ENCODE peak calls at places on chromosome 16, in six cellular contexts. O, P, M, C, L and X are unnamed samples.

GRCh38 chr16:30786115-30786935 is 680 bp downstream of the ZNF629 start:
- DNase-seq in L (no peak), M (peak; percentile 41), O (no peak), P (peak; percentile 77), C (peak; percentile 51), X (no peak)

GRCh38 chr16:14485131-14485551 is 144.9 kb downstream of the PARN start:
- DNase-seq in P (no peak), M (no peak), L (no peak), C (no peak), O (no peak), X (no peak)

GRCh38 chr16:89007371-89008249 is 30.6 kb upstream of the CBFA2T3 start:
- DNase-seq in M (no peak), O (no peak), P (peak; percentile 25), L (no peak), C (no peak), X (no peak)

GRCh38 chr16:80948886-80949502 is 57.7 kb downstream of the CMC2 start:
- DNase-seq in P (peak; percentile 73), L (peak; percentile 84), M (peak; percentile 60), C (peak; percentile 42), O (no peak), X (no peak)

GRCh38 chr16:66580605-66581209 is 1.4 kb downstream of the CMTM2 start:
- DNase-seq in M (no peak), P (no peak), C (no peak), L (no peak), O (no peak), X (peak; percentile 72)

GRCh38 chr16:69171325-69172095 is 15.5 kb upstream of the SNTB2 start:
- DNase-seq in M (no peak), O (no peak), L (no peak), P (no peak), C (no peak), X (no peak)

GRCh38 chr16:48575471-48576050 is 34.4 kb downstream of the N4BP1 start:
- DNase-seq in L (no peak), C (no peak), P (no peak), O (no peak), M (no peak), X (no peak)

GRCh38 chr16:61148930-61149329 is 887.3 kb downstream of the CDH8 start:
- DNase-seq in C (no peak), O (no peak), L (no peak), P (no peak), M (no peak), X (no peak)

GRCh38 chr16:4957720-4958509 is at the start of gene SEC14L5:
- DNase-seq in M (peak; percentile 98), P (peak; percentile 97), O (peak; percentile 89), L (peak; percentile 99), C (peak; percentile 100), X (peak; percentile 90)

GRCh38 chr16:10509534-10510025 is 70.8 kb downstream of the EMP2 start:
- DNase-seq in M (peak; percentile 28), C (peak; percentile 46), P (no peak), L (no peak), O (peak; percentile 62), X (peak; percentile 59)

GRCh38 chr16:11780988-11781680 is 15.9 kb downstream of the ZC3H7A start:
- DNase-seq in L (no peak), M (no peak), P (no peak), O (no peak), C (no peak), X (no peak)

GRCh38 chr16:87854053-87854906 is 15.0 kb downstream of the SLC7A5 start:
- DNase-seq in M (no peak), L (no peak), O (no peak), P (no peak), C (peak; percentile 59), X (no peak)

GRCh38 chr16:19179890-19180490 is 11.9 kb downstream of the SYT17 start:
- DNase-seq in P (peak; percentile 81), C (peak; percentile 65), L (peak; percentile 85), M (peak; percentile 70), O (peak; percentile 39), X (no peak)

GRCh38 chr16:86609115-86609514 is 30.8 kb downstream of the FOXL1 start:
- DNase-seq in M (no peak), O (no peak), C (no peak), L (no peak), P (no peak), X (peak; percentile 71)

GRCh38 chr16:86608301-86608747 is 30.0 kb downstream of the FOXL1 start:
- DNase-seq in M (no peak), P (no peak), O (no peak), C (no peak), L (no peak), X (no peak)

GRCh38 chr16:86602521-86602920 is 24.2 kb downstream of the FOXL1 start:
- DNase-seq in P (no peak), O (no peak), M (no peak), C (no peak), L (no peak), X (no peak)

GRCh38 chr16:86604436-86605220 is 26.3 kb downstream of the FOXL1 start:
- DNase-seq in M (no peak), L (no peak), C (no peak), P (no peak), O (no peak), X (no peak)

DNA sequence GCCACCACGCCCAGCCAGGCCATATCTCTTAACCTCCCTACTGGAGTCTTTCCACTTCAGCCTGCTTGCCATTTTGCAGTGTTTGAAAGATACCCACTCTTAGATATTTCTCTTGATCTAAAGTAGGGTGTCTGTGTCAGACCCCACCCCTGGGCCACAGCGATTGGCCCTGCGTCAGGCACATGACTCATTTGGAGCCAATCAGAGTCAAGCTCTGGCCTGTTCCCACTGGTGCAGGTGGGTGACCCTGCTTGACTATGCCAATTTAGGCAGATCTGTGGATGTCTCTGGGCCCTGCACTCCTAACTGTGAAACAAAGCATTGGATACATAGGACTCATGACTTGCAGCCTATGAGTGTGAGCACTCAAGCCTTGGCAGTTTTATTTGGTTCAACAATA is 27.6 kb downstream of the FOXL1 start:
- DNase-seq in M (no peak), P (no peak), O (no peak), L (no peak), C (no peak), X (no peak)
- H3K4me3 ChIP-seq in M (no peak overlapping the region), P (no peak overlapping the region), O (no peak overlapping the region), L (no peak overlapping the region), C (no peak overlapping the region), X (no peak overlapping the region)

GRCh38 chr16:83781-84615 is 6.0 kb downstream of the MPG start:
- DNase-seq in O (no peak), M (peak; percentile 48), P (no peak), C (no peak), L (no peak), X (no peak)

GRCh38 chr16:85865-86264 is 7.8 kb downstream of the MPG start:
- DNase-seq in O (no peak), C (no peak), P (peak; percentile 30), M (peak; percentile 8), L (no peak), X (no peak)

GRCh38 chr16:85453-85782 is 7.4 kb downstream of the MPG start:
- DNase-seq in O (no peak), L (no peak), M (no peak), P (peak; percentile 54), C (no peak), X (no peak)

GRCh38 chr16:84718-85452 is 6.9 kb downstream of the MPG start:
- DNase-seq in M (peak; percentile 84), O (peak; percentile 61), C (no peak), L (peak; percentile 92), P (peak; percentile 79), X (peak; percentile 89)

GRCh38 chr16:83060-83603 is 5.1 kb downstream of the MPG start:
- DNase-seq in O (no peak), C (no peak), P (no peak), L (no peak), M (no peak), X (no peak)
- H3K4me3 ChIP-seq in O (no peak overlapping the region), C (no peak overlapping the region), P (no peak overlapping the region), L (no peak overlapping the region), M (no peak overlapping the region), X (no peak overlapping the region)

GRCh38 chr16:85234310-85235235 is 122.3 kb upstream of the CIBAR2 start:
- DNase-seq in C (peak; percentile 70), M (peak; percentile 81), L (peak; percentile 91), O (no peak), P (peak; percentile 83), X (no peak)

GRCh38 chr16:85237817-85238216 is 125.5 kb upstream of the CIBAR2 start:
- DNase-seq in M (no peak), L (no peak), O (no peak), P (no peak), C (no peak), X (no peak)

GRCh38 chr16:85233520-85233919 is 121.2 kb upstream of the CIBAR2 start:
- DNase-seq in C (no peak), M (no peak), O (no peak), L (no peak), P (no peak), X (no peak)

GRCh38 chr16:85238233-85238647 is 126.0 kb upstream of the CIBAR2 start:
- DNase-seq in L (peak; percentile 94), O (no peak), P (no peak), C (no peak), M (peak; percentile 86), X (peak; percentile 95)

DNA sequence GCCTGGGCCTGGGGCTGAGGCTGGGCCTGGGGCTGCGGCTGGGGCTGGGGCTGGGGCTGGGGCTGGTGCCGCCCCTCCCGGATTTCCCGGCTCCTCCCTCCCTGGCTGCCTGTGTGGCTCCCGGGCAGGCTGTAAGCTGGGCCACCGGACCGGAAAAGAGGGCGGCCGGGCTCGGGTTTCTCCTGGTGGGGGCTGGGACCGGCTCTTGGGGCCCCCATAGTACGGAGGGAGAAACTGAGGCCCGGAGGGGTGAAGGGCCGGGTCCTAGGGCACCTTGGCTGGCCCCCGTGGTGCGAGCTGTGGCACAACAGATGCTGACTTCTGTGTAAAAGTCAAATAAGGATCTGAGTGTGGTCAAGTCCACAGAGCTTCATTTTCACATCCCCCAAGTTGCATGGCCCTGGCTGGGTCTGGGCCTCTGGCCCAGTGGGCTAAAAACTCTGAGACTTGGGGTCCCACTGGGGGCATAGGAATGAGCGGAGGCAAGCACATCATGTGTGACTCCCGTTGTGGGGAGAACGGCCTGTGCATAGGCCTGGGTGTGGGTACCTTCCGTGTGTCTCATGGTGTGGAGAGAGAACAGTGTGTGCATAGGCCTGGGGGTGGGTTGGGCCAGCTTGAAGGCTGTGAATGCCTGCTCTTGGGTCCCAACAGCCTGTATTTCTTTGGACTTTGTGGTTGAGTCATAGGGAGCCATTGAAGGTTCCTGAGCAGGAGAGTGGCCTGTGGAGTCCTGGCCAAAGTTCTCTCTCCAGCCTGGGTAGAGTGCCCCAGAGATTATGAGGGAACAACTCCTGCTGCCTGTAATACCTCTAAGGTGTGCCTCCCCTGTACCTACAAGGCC is 123.9 kb upstream of the CIBAR2 start:
- DNase-seq in C (no peak), L (peak; percentile 85), M (peak; percentile 60), P (no peak), O (no peak), X (no peak)
- H3K4me3 ChIP-seq in C (peak overlapping the region; percentile 44), L (peak overlapping the region; percentile 17), M (peak overlapping the region; percentile 26), P (peak overlapping the region; percentile 51), O (peak overlapping the region; percentile 43), X (peak overlapping the region; percentile 42)

GRCh38 chr16:53212899-53213235 is 158.1 kb downstream of the CHD9 start:
- DNase-seq in M (no peak), C (no peak), L (no peak), O (no peak), P (no peak), X (no peak)

GRCh38 chr16:53211253-53211652 is 156.5 kb downstream of the CHD9 start:
- DNase-seq in C (no peak), L (no peak), P (no peak), O (no peak), M (no peak), X (no peak)

GRCh38 chr16:53207810-53208752 is 153.3 kb downstream of the CHD9 start:
- DNase-seq in O (peak; percentile 50), C (no peak), M (no peak), P (no peak), L (no peak), X (peak; percentile 51)

GRCh38 chr16:53213542-53213941 is 158.8 kb downstream of the CHD9 start:
- DNase-seq in O (no peak), C (no peak), P (no peak), M (no peak), L (no peak), X (no peak)

GRCh38 chr16:53209489-53209888 is 154.7 kb downstream of the CHD9 start:
- DNase-seq in P (no peak), L (no peak), O (no peak), M (no peak), C (no peak), X (no peak)
- H3K4me3 ChIP-seq in P (peak overlapping the region; percentile 55), L (no peak overlapping the region), O (peak overlapping the region; percentile 54), M (peak overlapping the region; percentile 86), C (peak overlapping the region; percentile 26), X (peak overlapping the region; percentile 56)